ENCODE peak calls at places on chromosomes 12 and 14, in nine cellular contexts. One of them, this sample, is unnamed.

GRCh38 chr12:6316921-6317692 is 6.6 kb downstream of the PLEKHG6 start:
- DNase-seq in CD8-positive, alpha-beta T cell: no peak
- DNase-seq in foreskin fibroblast: no peak
- DNase-seq in fibroblast of pulmonary artery: no peak
- DNase-seq in GM10248: no peak
- DNase-seq in dorsolateral prefrontal cortex: no peak
- DNase-seq in DND-41: no peak
- DNase-seq in RWPE1: no peak
- DNase-seq in progenitor cell of endocrine pancreas: no peak
- DNase-seq in this sample: no peak

GRCh38 chr14:61661471-61661988 is 33.8 kb upstream of the HIF1A start:
- DNase-seq in GM10248: peak
- DNase-seq in fibroblast of pulmonary artery: peak
- DNase-seq in RWPE1: no peak
- DNase-seq in progenitor cell of endocrine pancreas: no peak
- DNase-seq in dorsolateral prefrontal cortex: no peak
- DNase-seq in DND-41: no peak
- DNase-seq in CD8-positive, alpha-beta T cell: no peak
- DNase-seq in foreskin fibroblast: no peak
- DNase-seq in this sample: no peak

GRCh38 chr14:40292664-40293063 is 860.4 kb upstream of the FBXO33 start:
- DNase-seq in RWPE1: no peak
- DNase-seq in CD8-positive, alpha-beta T cell: no peak
- DNase-seq in GM10248: no peak
- DNase-seq in fibroblast of pulmonary artery: no peak
- DNase-seq in progenitor cell of endocrine pancreas: no peak
- DNase-seq in foreskin fibroblast: no peak
- DNase-seq in dorsolateral prefrontal cortex: no peak
- DNase-seq in DND-41: no peak
- DNase-seq in this sample: no peak

GRCh38 chr14:54893151-54893760 is 9.4 kb downstream of the GCH1 start:
- DNase-seq in foreskin fibroblast: peak
- DNase-seq in CD8-positive, alpha-beta T cell: no peak
- DNase-seq in dorsolateral prefrontal cortex: peak
- DNase-seq in DND-41: peak
- DNase-seq in GM10248: no peak
- DNase-seq in fibroblast of pulmonary artery: peak
- DNase-seq in progenitor cell of endocrine pancreas: no peak
- DNase-seq in RWPE1: peak
- DNase-seq in this sample: no peak

GRCh38 chr12:108235231-108235959 is 103.7 kb downstream of the CMKLR1 start:
- DNase-seq in fibroblast of pulmonary artery: no peak
- DNase-seq in progenitor cell of endocrine pancreas: no peak
- DNase-seq in GM10248: no peak
- DNase-seq in foreskin fibroblast: no peak
- DNase-seq in CD8-positive, alpha-beta T cell: no peak
- DNase-seq in RWPE1: no peak
- DNase-seq in DND-41: no peak
- DNase-seq in dorsolateral prefrontal cortex: no peak
- DNase-seq in this sample: no peak

GRCh38 chr12:26833692-26834168 is 736 bp upstream of the ITPR2 start:
- DNase-seq in RWPE1: peak
- DNase-seq in DND-41: peak
- DNase-seq in progenitor cell of endocrine pancreas: peak
- DNase-seq in foreskin fibroblast: peak
- DNase-seq in GM10248: peak
- DNase-seq in dorsolateral prefrontal cortex: peak
- DNase-seq in fibroblast of pulmonary artery: peak
- DNase-seq in CD8-positive, alpha-beta T cell: no peak
- DNase-seq in this sample: no peak

GRCh38 chr12:40692617-40693502 is 621 bp downstream of the CNTN1 start:
- DNase-seq in RWPE1: peak
- DNase-seq in fibroblast of pulmonary artery: no peak
- DNase-seq in GM10248: peak
- DNase-seq in foreskin fibroblast: no peak
- DNase-seq in dorsolateral prefrontal cortex: peak
- DNase-seq in progenitor cell of endocrine pancreas: peak
- DNase-seq in CD8-positive, alpha-beta T cell: no peak
- DNase-seq in DND-41: no peak
- DNase-seq in this sample: peak

GRCh38 chr14:91732859-91733477 is 1.1 kb upstream of the CATSPERB start:
- DNase-seq in CD8-positive, alpha-beta T cell: no peak
- DNase-seq in DND-41: no peak
- DNase-seq in RWPE1: no peak
- DNase-seq in foreskin fibroblast: peak
- DNase-seq in fibroblast of pulmonary artery: no peak
- DNase-seq in GM10248: no peak
- DNase-seq in progenitor cell of endocrine pancreas: no peak
- DNase-seq in dorsolateral prefrontal cortex: no peak
- DNase-seq in this sample: no peak

GRCh38 chr12:50859621-50860020 is 16.9 kb downstream of the TMPRSS12 start:
- DNase-seq in RWPE1: no peak
- DNase-seq in GM10248: no peak
- DNase-seq in DND-41: no peak
- DNase-seq in progenitor cell of endocrine pancreas: no peak
- DNase-seq in CD8-positive, alpha-beta T cell: no peak
- DNase-seq in foreskin fibroblast: no peak
- DNase-seq in dorsolateral prefrontal cortex: no peak
- DNase-seq in fibroblast of pulmonary artery: no peak
- DNase-seq in this sample: no peak

GRCh38 chr12:82099216-82099615 is 259.0 kb downstream of the CCDC59 start:
- DNase-seq in dorsolateral prefrontal cortex: no peak
- DNase-seq in CD8-positive, alpha-beta T cell: no peak
- DNase-seq in foreskin fibroblast: no peak
- DNase-seq in fibroblast of pulmonary artery: no peak
- DNase-seq in RWPE1: peak
- DNase-seq in progenitor cell of endocrine pancreas: no peak
- DNase-seq in DND-41: no peak
- DNase-seq in GM10248: no peak
- DNase-seq in this sample: no peak

GRCh38 chr14:45204241-45204640 is 48.8 kb downstream of the MIS18BP1 start:
- DNase-seq in foreskin fibroblast: no peak
- DNase-seq in CD8-positive, alpha-beta T cell: no peak
- DNase-seq in DND-41: no peak
- DNase-seq in dorsolateral prefrontal cortex: no peak
- DNase-seq in GM10248: no peak
- DNase-seq in RWPE1: no peak
- DNase-seq in progenitor cell of endocrine pancreas: no peak
- DNase-seq in fibroblast of pulmonary artery: no peak
- DNase-seq in this sample: no peak

GRCh38 chr14:45199246-45199645 is 53.8 kb downstream of the MIS18BP1 start:
- DNase-seq in foreskin fibroblast: peak
- DNase-seq in CD8-positive, alpha-beta T cell: no peak
- DNase-seq in fibroblast of pulmonary artery: peak
- DNase-seq in DND-41: no peak
- DNase-seq in dorsolateral prefrontal cortex: no peak
- DNase-seq in progenitor cell of endocrine pancreas: no peak
- DNase-seq in RWPE1: no peak
- DNase-seq in GM10248: no peak
- DNase-seq in this sample: no peak

GRCh38 chr14:45198551-45198950 is 54.5 kb downstream of the MIS18BP1 start:
- DNase-seq in RWPE1: peak
- DNase-seq in CD8-positive, alpha-beta T cell: no peak
- DNase-seq in foreskin fibroblast: no peak
- DNase-seq in GM10248: no peak
- DNase-seq in progenitor cell of endocrine pancreas: no peak
- DNase-seq in dorsolateral prefrontal cortex: no peak
- DNase-seq in DND-41: no peak
- DNase-seq in fibroblast of pulmonary artery: peak
- DNase-seq in this sample: no peak

GRCh38 chr14:45201908-45202307 is 51.1 kb downstream of the MIS18BP1 start:
- DNase-seq in DND-41: peak
- DNase-seq in CD8-positive, alpha-beta T cell: peak
- DNase-seq in dorsolateral prefrontal cortex: no peak
- DNase-seq in fibroblast of pulmonary artery: peak
- DNase-seq in RWPE1: no peak
- DNase-seq in progenitor cell of endocrine pancreas: no peak
- DNase-seq in foreskin fibroblast: no peak
- DNase-seq in GM10248: peak
- DNase-seq in this sample: no peak
- TF ChIP-seq CTCF in DND-41: peak
- TF ChIP-seq CTCF in CD8-positive, alpha-beta T cell: no peak
- TF ChIP-seq CTCF in dorsolateral prefrontal cortex: no peak
- TF ChIP-seq CTCF in fibroblast of pulmonary artery: peak
- TF ChIP-seq CTCF in RWPE1: no peak
- TF ChIP-seq CTCF in progenitor cell of endocrine pancreas: no peak
- TF ChIP-seq CTCF in foreskin fibroblast: no peak
- TF ChIP-seq CTCF in GM10248: peak
- TF ChIP-seq CTCF in this sample: peak

GRCh38 chr14:105019861-105020814 is 745 bp downstream of the CDCA4 start:
- DNase-seq in GM10248: peak
- DNase-seq in RWPE1: no peak
- DNase-seq in fibroblast of pulmonary artery: peak
- DNase-seq in dorsolateral prefrontal cortex: no peak
- DNase-seq in CD8-positive, alpha-beta T cell: peak
- DNase-seq in DND-41: peak
- DNase-seq in progenitor cell of endocrine pancreas: peak
- DNase-seq in foreskin fibroblast: no peak
- DNase-seq in this sample: no peak

GRCh38 chr14:105022276-105022670 is 1.4 kb upstream of the CDCA4 start:
- DNase-seq in dorsolateral prefrontal cortex: no peak
- DNase-seq in RWPE1: no peak
- DNase-seq in fibroblast of pulmonary artery: no peak
- DNase-seq in foreskin fibroblast: no peak
- DNase-seq in DND-41: no peak
- DNase-seq in progenitor cell of endocrine pancreas: no peak
- DNase-seq in GM10248: no peak
- DNase-seq in CD8-positive, alpha-beta T cell: no peak
- DNase-seq in this sample: no peak

GRCh38 chr14:105023144-105023543 is 2.3 kb upstream of the CDCA4 start:
- DNase-seq in DND-41: no peak
- DNase-seq in GM10248: no peak
- DNase-seq in dorsolateral prefrontal cortex: no peak
- DNase-seq in RWPE1: no peak
- DNase-seq in fibroblast of pulmonary artery: peak
- DNase-seq in CD8-positive, alpha-beta T cell: no peak
- DNase-seq in foreskin fibroblast: no peak
- DNase-seq in progenitor cell of endocrine pancreas: no peak
- DNase-seq in this sample: no peak

GRCh38 chr14:105020815-105021655 is at the start of gene CDCA4:
- DNase-seq in GM10248: peak
- DNase-seq in fibroblast of pulmonary artery: peak
- DNase-seq in progenitor cell of endocrine pancreas: peak
- DNase-seq in foreskin fibroblast: peak
- DNase-seq in DND-41: peak
- DNase-seq in dorsolateral prefrontal cortex: peak
- DNase-seq in CD8-positive, alpha-beta T cell: peak
- DNase-seq in RWPE1: peak
- DNase-seq in this sample: peak

DNA sequence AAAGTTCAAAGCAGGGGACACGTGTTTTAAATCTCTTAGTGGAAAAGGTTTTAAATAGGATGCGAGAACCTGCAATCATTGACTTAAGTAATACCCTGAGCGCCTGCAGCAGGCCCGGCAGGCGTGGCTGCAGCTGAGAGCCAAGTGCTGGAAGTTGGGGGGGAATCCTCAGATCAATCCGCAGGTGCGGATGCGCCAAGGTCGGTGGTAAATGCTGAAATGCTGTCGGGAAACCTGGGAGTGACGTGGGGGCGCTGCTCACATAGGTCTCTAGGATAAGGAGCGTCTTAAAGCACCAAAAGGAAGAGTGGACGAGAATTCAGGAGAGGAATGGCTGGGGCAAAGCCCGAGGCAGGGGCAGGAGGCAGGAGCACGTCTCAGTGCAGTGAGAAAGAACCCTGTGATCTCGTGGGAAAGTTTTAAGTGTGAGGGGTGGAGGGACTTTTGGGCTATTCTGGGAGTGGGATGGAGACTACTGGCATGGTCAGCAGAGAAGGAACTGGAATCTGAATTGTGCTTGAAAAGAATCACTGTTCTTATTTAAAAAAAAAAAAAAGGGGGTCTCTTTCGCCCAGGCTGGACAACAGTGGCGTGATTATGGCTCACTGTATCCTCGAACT is 883 bp upstream of the CDCA4 start:
- DNase-seq in DND-41: peak
- DNase-seq in foreskin fibroblast: no peak
- DNase-seq in dorsolateral prefrontal cortex: no peak
- DNase-seq in progenitor cell of endocrine pancreas: peak
- DNase-seq in CD8-positive, alpha-beta T cell: no peak
- DNase-seq in RWPE1: no peak
- DNase-seq in fibroblast of pulmonary artery: peak
- DNase-seq in GM10248: no peak
- DNase-seq in this sample: no peak
- TF ChIP-seq CTCF in DND-41: peak
- TF ChIP-seq CTCF in foreskin fibroblast: no peak
- TF ChIP-seq CTCF in dorsolateral prefrontal cortex: no peak
- TF ChIP-seq CTCF in progenitor cell of endocrine pancreas: peak
- TF ChIP-seq CTCF in CD8-positive, alpha-beta T cell: no peak
- TF ChIP-seq CTCF in RWPE1: no peak
- TF ChIP-seq CTCF in fibroblast of pulmonary artery: no peak
- TF ChIP-seq CTCF in GM10248: peak
- TF ChIP-seq CTCF in this sample: peak

DNA sequence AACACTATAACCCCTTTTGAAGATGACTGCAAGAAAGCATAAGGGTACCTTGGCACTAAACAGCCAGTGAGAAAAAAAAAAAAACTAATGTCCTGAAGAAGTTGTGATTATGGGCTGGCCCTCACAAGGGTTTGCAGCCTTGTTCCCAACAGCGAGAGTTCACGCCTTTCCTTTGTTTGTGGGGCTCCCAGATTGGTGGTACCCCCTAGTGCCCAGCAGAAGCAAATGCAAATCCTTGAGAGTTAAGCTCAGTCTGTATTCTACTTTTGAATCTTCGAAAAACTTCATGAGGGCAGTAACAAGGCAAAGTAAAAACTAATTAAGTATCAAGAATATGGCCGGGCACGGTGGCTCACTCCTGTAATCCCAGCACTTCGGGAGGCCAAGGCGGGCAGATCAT is 238.9 kb upstream of the LMO3 start:
- DNase-seq in CD8-positive, alpha-beta T cell: no peak
- DNase-seq in dorsolateral prefrontal cortex: no peak
- DNase-seq in foreskin fibroblast: no peak
- DNase-seq in fibroblast of pulmonary artery: no peak
- DNase-seq in progenitor cell of endocrine pancreas: no peak
- DNase-seq in GM10248: no peak
- DNase-seq in DND-41: no peak
- DNase-seq in RWPE1: no peak
- DNase-seq in this sample: no peak
- TF ChIP-seq CTCF in CD8-positive, alpha-beta T cell: no peak
- TF ChIP-seq CTCF in dorsolateral prefrontal cortex: no peak
- TF ChIP-seq CTCF in foreskin fibroblast: no peak
- TF ChIP-seq CTCF in fibroblast of pulmonary artery: no peak
- TF ChIP-seq CTCF in progenitor cell of endocrine pancreas: no peak
- TF ChIP-seq CTCF in GM10248: no peak
- TF ChIP-seq CTCF in DND-41: no peak
- TF ChIP-seq CTCF in RWPE1: no peak
- TF ChIP-seq CTCF in this sample: peak

DNA sequence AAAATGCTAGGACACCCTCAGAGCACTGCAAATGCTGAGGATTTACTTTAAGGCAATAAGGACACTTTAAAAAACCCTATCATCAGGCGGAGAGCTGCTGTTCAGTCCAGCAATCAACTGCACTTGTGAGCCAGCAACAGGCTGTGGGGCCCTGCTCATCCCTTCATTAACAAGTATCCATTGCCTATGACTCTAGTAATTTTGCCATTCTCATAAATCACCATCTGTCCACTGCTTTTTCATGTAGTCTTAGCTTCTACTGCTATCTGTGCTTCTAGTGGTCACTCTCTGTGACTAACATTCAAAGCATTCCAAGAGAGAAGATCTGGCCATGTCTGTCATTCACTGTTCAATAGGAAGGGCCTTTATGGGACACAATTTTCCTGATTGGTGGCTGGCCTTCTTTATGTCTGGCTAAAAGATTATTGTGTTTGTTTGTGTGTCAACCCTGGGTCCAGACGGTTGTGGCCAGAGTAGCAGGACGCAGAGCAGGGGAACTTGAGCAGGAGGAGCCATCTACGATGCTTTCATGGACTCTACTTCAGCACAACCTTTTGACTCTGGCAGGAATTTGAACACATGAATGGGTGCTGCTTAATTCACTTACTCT is 3.6 kb upstream of the KRAS start:
- DNase-seq in DND-41: no peak
- DNase-seq in RWPE1: no peak
- DNase-seq in foreskin fibroblast: peak
- DNase-seq in progenitor cell of endocrine pancreas: no peak
- DNase-seq in fibroblast of pulmonary artery: no peak
- DNase-seq in CD8-positive, alpha-beta T cell: no peak
- DNase-seq in dorsolateral prefrontal cortex: no peak
- DNase-seq in GM10248: no peak
- DNase-seq in this sample: no peak
- TF ChIP-seq CTCF in DND-41: no peak
- TF ChIP-seq CTCF in RWPE1: no peak
- TF ChIP-seq CTCF in foreskin fibroblast: no peak
- TF ChIP-seq CTCF in progenitor cell of endocrine pancreas: no peak
- TF ChIP-seq CTCF in fibroblast of pulmonary artery: no peak
- TF ChIP-seq CTCF in CD8-positive, alpha-beta T cell: no peak
- TF ChIP-seq CTCF in dorsolateral prefrontal cortex: no peak
- TF ChIP-seq CTCF in GM10248: no peak
- TF ChIP-seq CTCF in this sample: no peak